ENCODE peak calls at places on chromosome 22, in six cellular contexts. X is small intestine, H is mammary epithelial cell, R is heart left ventricle, K is A673, Q is endodermal cell. J is an unnamed sample.
A peak's percentile ranks its signal among the peaks of the same experiment; 100 is the strongest.

GRCh38 chr22:19759459-19759993 is 1.1 kb upstream of the TBX1 start:
- DNase-seq in R (no peak), Q (peak; percentile 73), X (no peak), H (no peak), K (peak; percentile 38), J (peak; percentile 54)

GRCh38 chr22:36617694-36618522 is 85.6 kb downstream of the CACNG2 start:
- DNase-seq in X (no peak), Q (no peak), H (no peak), R (no peak), K (no peak), J (no peak)

GRCh38 chr22:41915035-41915782 is at the start of gene SHISA8:
- DNase-seq in H (peak; percentile 32), K (peak; percentile 73), R (no peak), X (peak; percentile 42), Q (peak; percentile 83), J (peak; percentile 73)

GRCh38 chr22:17808688-17809403 is 34.6 kb upstream of the BID start:
- DNase-seq in X (no peak), K (no peak), H (no peak), R (no peak), Q (peak; percentile 71), J (no peak)

GRCh38 chr22:25410849-25411248 is 153.6 kb upstream of the GRK3 start:
- DNase-seq in H (no peak), K (no peak), R (no peak), Q (no peak), X (peak; percentile 44), J (no peak)

GRCh38 chr22:33105501-33105911 is 47.3 kb upstream of the SYN3 start:
- DNase-seq in H (peak; percentile 75), Q (no peak), X (no peak), R (no peak), K (no peak), J (no peak)

GRCh38 chr22:17098379-17098819 is 13.6 kb downstream of the IL17RA start:
- DNase-seq in H (no peak), Q (no peak), X (no peak), R (no peak), K (no peak), J (no peak)

GRCh38 chr22:28817919-28818859 is 17.8 kb upstream of the XBP1 start:
- DNase-seq in R (no peak), Q (no peak), K (no peak), X (peak; percentile 58), H (no peak), J (peak; percentile 20)

GRCh38 chr22:50190182-50190951 is 4.7 kb downstream of the TRABD start:
- DNase-seq in H (peak; percentile 78), X (peak; percentile 89), K (peak; percentile 72), Q (peak; percentile 92), R (peak; percentile 89), J (peak; percentile 81)

GRCh38 chr22:41237707-41238569 is 2.8 kb downstream of the CHADL start:
- DNase-seq in X (peak; percentile 82), K (no peak), H (peak; percentile 67), R (peak; percentile 89), Q (peak; percentile 96), J (peak; percentile 77)

GRCh38 chr22:41597635-41597953 is 8.0 kb upstream of the PMM1 start:
- DNase-seq in K (no peak), Q (no peak), H (no peak), X (no peak), R (no peak), J (no peak)

GRCh38 chr22:31154975-31155374 is 5.0 kb upstream of the RNF185 start:
- DNase-seq in K (no peak), X (no peak), Q (no peak), R (no peak), H (no peak), J (no peak)

GRCh38 chr22:24975813-24976341 is 23.4 kb downstream of the KIAA1671 start:
- DNase-seq in R (peak; percentile 77), H (no peak), K (no peak), X (no peak), Q (no peak), J (no peak)

GRCh38 chr22:20663137-20663828 is 110.6 kb upstream of the SERPIND1 start:
- DNase-seq in R (no peak), Q (no peak), K (no peak), X (no peak), H (peak; percentile 45), J (no peak)

GRCh38 chr22:27129266-27129665 is 471.9 kb downstream of the MIAT start:
- DNase-seq in H (peak; percentile 90), R (no peak), Q (no peak), K (peak; percentile 19), X (no peak), J (no peak)

GRCh38 chr22:38957046-38957770 is at the start of gene APOBEC3A:
- DNase-seq in H (no peak), X (peak; percentile 87), Q (no peak), R (no peak), K (no peak), J (no peak)

GRCh38 chr22:19035474-19036228 is 86.6 kb downstream of the DGCR2 start:
- DNase-seq in R (no peak), X (no peak), Q (peak; percentile 90), K (no peak), H (no peak), J (peak; percentile 74)

GRCh38 chr22:26588749-26589366 is 1.1 kb downstream of the TPST2 start:
- DNase-seq in K (no peak), R (no peak), Q (no peak), H (no peak), X (no peak), J (no peak)

GRCh38 chr22:38406617-38407016 is 48.4 kb downstream of the KCNJ4 start:
- DNase-seq in X (no peak), R (no peak), K (no peak), Q (no peak), H (peak; percentile 26), J (no peak)

GRCh38 chr22:36816635-36817428 is at the start of gene PVALB:
- DNase-seq in Q (peak; percentile 79), H (peak; percentile 19), K (peak; percentile 37), R (no peak), X (peak; percentile 21), J (peak; percentile 62)

GRCh38 chr22:45615364-45615763 is 56.3 kb upstream of the ATXN10 start:
- DNase-seq in K (no peak), R (no peak), X (no peak), H (no peak), Q (no peak), J (no peak)

GRCh38 chr22:39090426-39091064 is 6.5 kb upstream of the APOBEC3H start:
- DNase-seq in X (peak; percentile 59), Q (no peak), R (peak; percentile 75), H (peak; percentile 98), K (no peak), J (no peak)

GRCh38 chr22:32539631-32540449 is 65.2 kb downstream of the FBXO7 start:
- DNase-seq in Q (no peak), K (no peak), H (peak; percentile 38), X (peak; percentile 21), R (no peak), J (no peak)

GRCh38 chr22:28185130-28185529 is 266.1 kb upstream of the PITPNB start:
- DNase-seq in K (no peak), Q (no peak), H (no peak), X (peak; percentile 77), R (no peak), J (no peak)

GRCh38 chr22:50469377-50470305 is 5.2 kb downstream of the SBF1 start:
- DNase-seq in Q (peak; percentile 87), H (peak; percentile 84), X (peak; percentile 88), R (peak; percentile 88), K (peak; percentile 51), J (peak; percentile 56)

GRCh38 chr22:47166446-47167016 is 404.1 kb downstream of the TBC1D22A start:
- DNase-seq in X (no peak), H (no peak), Q (peak; percentile 13), K (no peak), R (peak; percentile 53), J (no peak)

GRCh38 chr22:45537734-45538181 is 35.1 kb downstream of the FBLN1 start:
- DNase-seq in H (peak; percentile 100), Q (no peak), X (no peak), K (peak; percentile 95), R (no peak), J (no peak)

GRCh38 chr22:49999901-50000586 is 12.5 kb downstream of the IL17REL start:
- DNase-seq in X (no peak), H (no peak), R (peak; percentile 55), Q (peak; percentile 65), K (no peak), J (peak; percentile 33)

DNA sequence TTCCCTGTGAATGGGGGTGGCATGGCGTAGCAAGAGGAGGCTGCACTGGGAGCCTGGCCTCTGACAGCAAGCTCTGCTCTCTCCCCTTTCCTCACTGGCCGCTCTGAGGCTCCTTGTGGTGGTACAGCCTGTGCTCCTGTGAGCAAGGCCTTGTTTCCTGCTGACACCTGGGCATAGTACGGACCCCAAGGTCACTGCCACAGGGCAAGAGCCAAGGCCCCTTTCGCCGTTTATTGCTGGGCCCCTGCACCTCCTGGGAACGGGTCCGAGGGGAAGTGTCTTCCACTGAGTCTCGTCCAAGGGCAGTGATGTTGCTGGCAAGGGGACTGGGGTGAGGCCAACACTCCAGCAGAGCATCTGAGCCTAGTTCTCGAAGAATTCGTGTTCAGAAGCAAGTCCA is 15.8 kb upstream of the TTLL12 start:
- DNase-seq in K (no peak), H (no peak), Q (no peak), R (peak; percentile 33), X (no peak), J (no peak)
- H3K4me3 ChIP-seq in K (no peak overlapping the region), H (no peak overlapping the region), Q (no peak overlapping the region), R (no peak overlapping the region), X (no peak overlapping the region), J (no peak overlapping the region)

DNA sequence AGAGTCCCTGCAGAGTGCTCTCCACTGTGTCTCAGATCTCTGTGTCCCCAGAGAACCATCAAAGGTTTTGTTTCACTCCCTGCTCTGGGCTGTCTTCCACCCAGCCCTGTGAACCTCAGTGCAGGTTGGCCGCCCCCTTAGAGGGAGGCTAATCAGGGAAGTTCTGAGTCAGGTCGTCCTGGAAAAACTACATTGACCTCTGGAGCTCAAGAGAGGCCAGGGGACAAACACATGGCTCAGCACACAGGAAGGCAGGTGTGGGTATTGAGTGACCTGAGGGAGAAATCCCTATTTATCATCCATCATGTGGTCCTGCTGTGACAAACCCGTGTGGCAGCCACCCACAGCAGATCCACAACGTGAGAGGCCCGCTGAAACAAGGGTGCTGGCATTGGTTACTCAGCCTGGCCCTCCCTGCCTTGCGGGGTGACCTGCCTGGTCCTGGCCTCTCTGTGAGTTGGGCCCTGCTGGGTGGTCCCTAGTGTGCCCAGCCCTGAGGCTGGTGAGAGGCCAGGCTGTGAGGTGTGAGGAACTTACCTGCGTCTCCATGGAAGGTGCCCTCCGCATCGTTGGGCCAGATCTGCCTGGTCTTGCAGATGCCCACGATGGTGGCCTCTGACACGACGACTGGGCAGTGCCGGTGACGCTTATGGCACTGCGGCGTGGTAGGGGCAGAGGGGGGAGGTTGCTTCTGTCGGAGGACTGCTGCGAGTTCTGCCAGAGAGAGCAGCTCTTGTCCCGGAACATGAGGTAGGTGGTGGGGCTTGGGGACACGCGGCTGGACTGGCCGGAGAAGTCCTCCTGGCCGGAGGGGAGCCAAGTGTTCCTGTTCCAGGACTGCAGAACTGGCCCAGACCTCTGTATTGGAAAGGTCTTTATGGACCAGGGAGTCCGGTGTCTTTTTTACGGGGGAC is 671 bp upstream of the BCR start:
- DNase-seq in K (peak; percentile 47), Q (peak; percentile 65), H (peak; percentile 28), R (peak; percentile 59), X (no peak), J (peak; percentile 28)
- H3K4me3 ChIP-seq in K (peak overlapping the region; percentile 64), Q (no peak overlapping the region), H (peak overlapping the region; percentile 78), R (peak overlapping the region; percentile 46), X (peak overlapping the region; percentile 80), J (peak overlapping the region; percentile 50)

GRCh38 chr22:40116496-40117200 is 61.1 kb upstream of the TNRC6B start:
- DNase-seq in X (no peak), H (no peak), K (no peak), Q (no peak), R (no peak), J (no peak)
- H3K4me3 ChIP-seq in X (no peak overlapping the region), H (no peak overlapping the region), K (no peak overlapping the region), Q (no peak overlapping the region), R (no peak overlapping the region), J (no peak overlapping the region)

GRCh38 chr22:35230417-35230816 is 26.9 kb upstream of the HMGXB4 start:
- DNase-seq in R (no peak), X (no peak), Q (peak; percentile 19), K (no peak), H (no peak), J (no peak)
- H3K4me3 ChIP-seq in R (no peak overlapping the region), X (no peak overlapping the region), Q (no peak overlapping the region), K (peak overlapping the region; percentile 34), H (no peak overlapping the region), J (no peak overlapping the region)